ENCODE peak calls at places on chromosomes 13 and 19, in ten cellular contexts. One of them, this sample, is unnamed.

GRCh38 chr13:34391071-34391470 is 551.0 kb upstream of the NBEA start:
- DNase-seq in A549: peak
- DNase-seq in hepatocyte: no peak
- DNase-seq in omental fat pad: no peak
- DNase-seq in GM10248: no peak
- DNase-seq in neural crest cell: no peak
- DNase-seq in progenitor cell of endocrine pancreas: no peak
- DNase-seq in fibroblast of the aortic adventitia: peak
- DNase-seq in left ventricle myocardium inferior: no peak
- DNase-seq in pancreas: no peak
- DNase-seq in this sample: no peak

GRCh38 chr13:104171132-104171531 is 1104.9 kb upstream of the SLC10A2 start:
- DNase-seq in GM10248: no peak
- DNase-seq in progenitor cell of endocrine pancreas: no peak
- DNase-seq in pancreas: no peak
- DNase-seq in hepatocyte: peak
- DNase-seq in neural crest cell: no peak
- DNase-seq in left ventricle myocardium inferior: no peak
- DNase-seq in omental fat pad: no peak
- DNase-seq in A549: no peak
- DNase-seq in fibroblast of the aortic adventitia: no peak
- DNase-seq in this sample: no peak

GRCh38 chr13:44229371-44230030 is 144.1 kb upstream of the SERP2 start:
- DNase-seq in progenitor cell of endocrine pancreas: no peak
- DNase-seq in pancreas: no peak
- DNase-seq in left ventricle myocardium inferior: no peak
- DNase-seq in omental fat pad: no peak
- DNase-seq in neural crest cell: no peak
- DNase-seq in GM10248: no peak
- DNase-seq in hepatocyte: no peak
- DNase-seq in fibroblast of the aortic adventitia: no peak
- DNase-seq in A549: no peak
- DNase-seq in this sample: no peak

GRCh38 chr19:42143341-42144234 is 11.3 kb upstream of the POU2F2 start:
- DNase-seq in GM10248: no peak
- DNase-seq in hepatocyte: peak
- DNase-seq in omental fat pad: no peak
- DNase-seq in progenitor cell of endocrine pancreas: peak
- DNase-seq in left ventricle myocardium inferior: no peak
- DNase-seq in neural crest cell: peak
- DNase-seq in A549: peak
- DNase-seq in pancreas: no peak
- DNase-seq in fibroblast of the aortic adventitia: peak
- DNase-seq in this sample: no peak

GRCh38 chr13:73215807-73216206 is 157.0 kb downstream of the KLF5 start:
- DNase-seq in omental fat pad: no peak
- DNase-seq in left ventricle myocardium inferior: no peak
- DNase-seq in hepatocyte: no peak
- DNase-seq in GM10248: no peak
- DNase-seq in neural crest cell: no peak
- DNase-seq in fibroblast of the aortic adventitia: peak
- DNase-seq in progenitor cell of endocrine pancreas: no peak
- DNase-seq in A549: no peak
- DNase-seq in pancreas: no peak
- DNase-seq in this sample: peak

GRCh38 chr19:1833540-1833939 is 14.7 kb downstream of the REXO1 start:
- DNase-seq in hepatocyte: no peak
- DNase-seq in left ventricle myocardium inferior: no peak
- DNase-seq in neural crest cell: no peak
- DNase-seq in A549: no peak
- DNase-seq in fibroblast of the aortic adventitia: no peak
- DNase-seq in progenitor cell of endocrine pancreas: no peak
- DNase-seq in GM10248: no peak
- DNase-seq in pancreas: peak
- DNase-seq in omental fat pad: no peak
- DNase-seq in this sample: no peak

GRCh38 chr13:38262211-38262610 is 87.4 kb upstream of the UFM1 start:
- DNase-seq in left ventricle myocardium inferior: no peak
- DNase-seq in A549: no peak
- DNase-seq in GM10248: no peak
- DNase-seq in progenitor cell of endocrine pancreas: no peak
- DNase-seq in fibroblast of the aortic adventitia: peak
- DNase-seq in hepatocyte: no peak
- DNase-seq in neural crest cell: no peak
- DNase-seq in pancreas: no peak
- DNase-seq in omental fat pad: no peak
- DNase-seq in this sample: no peak

GRCh38 chr13:110756268-110756667 is 42.8 kb downstream of the ING1 start:
- DNase-seq in hepatocyte: no peak
- DNase-seq in left ventricle myocardium inferior: no peak
- DNase-seq in neural crest cell: no peak
- DNase-seq in GM10248: no peak
- DNase-seq in progenitor cell of endocrine pancreas: no peak
- DNase-seq in fibroblast of the aortic adventitia: peak
- DNase-seq in pancreas: no peak
- DNase-seq in A549: peak
- DNase-seq in omental fat pad: no peak
- DNase-seq in this sample: peak

GRCh38 chr13:63124863-63125262 is 1709.2 kb upstream of the PCDH20 start:
- DNase-seq in GM10248: no peak
- DNase-seq in neural crest cell: no peak
- DNase-seq in left ventricle myocardium inferior: no peak
- DNase-seq in pancreas: no peak
- DNase-seq in progenitor cell of endocrine pancreas: no peak
- DNase-seq in A549: peak
- DNase-seq in omental fat pad: no peak
- DNase-seq in hepatocyte: peak
- DNase-seq in fibroblast of the aortic adventitia: peak
- DNase-seq in this sample: peak

GRCh38 chr19:11033763-11034162 is 55.5 kb upstream of the LDLR start:
- DNase-seq in fibroblast of the aortic adventitia: no peak
- DNase-seq in omental fat pad: no peak
- DNase-seq in A549: no peak
- DNase-seq in GM10248: no peak
- DNase-seq in left ventricle myocardium inferior: no peak
- DNase-seq in progenitor cell of endocrine pancreas: no peak
- DNase-seq in hepatocyte: no peak
- DNase-seq in pancreas: no peak
- DNase-seq in neural crest cell: no peak
- DNase-seq in this sample: no peak

GRCh38 chr19:14059652-14060155 is 2.2 kb downstream of the PALM3 start:
- DNase-seq in left ventricle myocardium inferior: no peak
- DNase-seq in neural crest cell: no peak
- DNase-seq in progenitor cell of endocrine pancreas: no peak
- DNase-seq in GM10248: no peak
- DNase-seq in A549: no peak
- DNase-seq in pancreas: no peak
- DNase-seq in fibroblast of the aortic adventitia: no peak
- DNase-seq in hepatocyte: peak
- DNase-seq in omental fat pad: no peak
- DNase-seq in this sample: no peak

GRCh38 chr19:13987101-13987890 is 18.8 kb downstream of the RFX1 start:
- DNase-seq in pancreas: no peak
- DNase-seq in omental fat pad: no peak
- DNase-seq in GM10248: no peak
- DNase-seq in progenitor cell of endocrine pancreas: no peak
- DNase-seq in hepatocyte: no peak
- DNase-seq in A549: no peak
- DNase-seq in left ventricle myocardium inferior: peak
- DNase-seq in fibroblast of the aortic adventitia: no peak
- DNase-seq in neural crest cell: no peak
- DNase-seq in this sample: no peak

DNA sequence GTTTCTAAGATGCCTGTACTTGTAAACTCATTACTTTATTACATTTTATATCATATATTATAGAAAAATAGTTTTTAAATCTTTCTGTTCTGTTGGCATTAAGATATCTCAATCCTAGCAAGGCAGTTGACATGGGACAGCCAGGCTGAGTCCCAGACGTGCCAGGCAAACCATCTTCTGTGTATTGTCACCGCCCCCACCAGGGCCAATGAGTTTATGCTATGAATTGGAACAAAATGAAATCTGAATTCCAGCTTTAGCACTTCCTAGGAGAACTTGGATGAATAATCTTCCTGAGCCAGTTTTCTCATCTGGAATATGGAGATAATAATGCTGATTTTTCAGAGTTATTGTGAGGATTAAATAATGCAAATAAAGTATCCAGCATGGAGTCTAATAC is 79.9 kb upstream of the GSX1 start:
- DNase-seq in neural crest cell: no peak
- DNase-seq in fibroblast of the aortic adventitia: peak
- DNase-seq in left ventricle myocardium inferior: no peak
- DNase-seq in omental fat pad: no peak
- DNase-seq in progenitor cell of endocrine pancreas: no peak
- DNase-seq in A549: peak
- DNase-seq in hepatocyte: peak
- DNase-seq in pancreas: peak
- DNase-seq in GM10248: no peak
- DNase-seq in this sample: no peak
- TF ChIP-seq CTCF in neural crest cell: peak
- TF ChIP-seq CTCF in fibroblast of the aortic adventitia: no peak
- TF ChIP-seq CTCF in left ventricle myocardium inferior: peak
- TF ChIP-seq CTCF in omental fat pad: no peak
- TF ChIP-seq CTCF in progenitor cell of endocrine pancreas: peak
- TF ChIP-seq CTCF in A549: no peak
- TF ChIP-seq CTCF in hepatocyte: peak
- TF ChIP-seq CTCF in pancreas: no peak
- TF ChIP-seq CTCF in GM10248: peak
- TF ChIP-seq CTCF in this sample: no peak

GRCh38 chr13:81726037-81726726 is 1385.3 kb upstream of the SPRY2 start:
- DNase-seq in left ventricle myocardium inferior: no peak
- DNase-seq in fibroblast of the aortic adventitia: no peak
- DNase-seq in pancreas: no peak
- DNase-seq in progenitor cell of endocrine pancreas: no peak
- DNase-seq in neural crest cell: no peak
- DNase-seq in hepatocyte: no peak
- DNase-seq in GM10248: no peak
- DNase-seq in A549: no peak
- DNase-seq in omental fat pad: no peak
- DNase-seq in this sample: no peak
- TF ChIP-seq CTCF in left ventricle myocardium inferior: no peak
- TF ChIP-seq CTCF in fibroblast of the aortic adventitia: no peak
- TF ChIP-seq CTCF in pancreas: no peak
- TF ChIP-seq CTCF in progenitor cell of endocrine pancreas: no peak
- TF ChIP-seq CTCF in neural crest cell: no peak
- TF ChIP-seq CTCF in hepatocyte: no peak
- TF ChIP-seq CTCF in GM10248: no peak
- TF ChIP-seq CTCF in A549: no peak
- TF ChIP-seq CTCF in omental fat pad: no peak
- TF ChIP-seq CTCF in this sample: no peak

GRCh38 chr13:99086149-99086868 is 108.4 kb upstream of the DOCK9 start:
- DNase-seq in GM10248: peak
- DNase-seq in pancreas: peak
- DNase-seq in neural crest cell: peak
- DNase-seq in fibroblast of the aortic adventitia: peak
- DNase-seq in hepatocyte: peak
- DNase-seq in left ventricle myocardium inferior: peak
- DNase-seq in omental fat pad: no peak
- DNase-seq in progenitor cell of endocrine pancreas: peak
- DNase-seq in A549: peak
- DNase-seq in this sample: peak

GRCh38 chr13:99087954-99088491 is 110.2 kb upstream of the DOCK9 start:
- DNase-seq in left ventricle myocardium inferior: no peak
- DNase-seq in neural crest cell: no peak
- DNase-seq in fibroblast of the aortic adventitia: no peak
- DNase-seq in progenitor cell of endocrine pancreas: no peak
- DNase-seq in omental fat pad: no peak
- DNase-seq in A549: no peak
- DNase-seq in pancreas: no peak
- DNase-seq in hepatocyte: peak
- DNase-seq in GM10248: no peak
- DNase-seq in this sample: no peak

GRCh38 chr13:99085846-99086148 is 107.9 kb upstream of the DOCK9 start:
- DNase-seq in GM10248: no peak
- DNase-seq in left ventricle myocardium inferior: no peak
- DNase-seq in omental fat pad: no peak
- DNase-seq in progenitor cell of endocrine pancreas: no peak
- DNase-seq in fibroblast of the aortic adventitia: no peak
- DNase-seq in pancreas: peak
- DNase-seq in A549: no peak
- DNase-seq in neural crest cell: no peak
- DNase-seq in hepatocyte: no peak
- DNase-seq in this sample: no peak

GRCh38 chr13:99087130-99087953 is 109.5 kb upstream of the DOCK9 start:
- DNase-seq in A549: peak
- DNase-seq in hepatocyte: peak
- DNase-seq in fibroblast of the aortic adventitia: peak
- DNase-seq in progenitor cell of endocrine pancreas: peak
- DNase-seq in pancreas: peak
- DNase-seq in neural crest cell: peak
- DNase-seq in GM10248: peak
- DNase-seq in left ventricle myocardium inferior: peak
- DNase-seq in omental fat pad: peak
- DNase-seq in this sample: peak

GRCh38 chr13:99086869-99087129 is 108.9 kb upstream of the DOCK9 start:
- DNase-seq in GM10248: no peak
- DNase-seq in omental fat pad: no peak
- DNase-seq in left ventricle myocardium inferior: peak
- DNase-seq in A549: no peak
- DNase-seq in progenitor cell of endocrine pancreas: no peak
- DNase-seq in pancreas: no peak
- DNase-seq in hepatocyte: no peak
- DNase-seq in neural crest cell: peak
- DNase-seq in fibroblast of the aortic adventitia: no peak
- DNase-seq in this sample: no peak
- TF ChIP-seq CTCF in GM10248: no peak
- TF ChIP-seq CTCF in omental fat pad: no peak
- TF ChIP-seq CTCF in left ventricle myocardium inferior: no peak
- TF ChIP-seq CTCF in A549: no peak
- TF ChIP-seq CTCF in progenitor cell of endocrine pancreas: no peak
- TF ChIP-seq CTCF in pancreas: no peak
- TF ChIP-seq CTCF in hepatocyte: no peak
- TF ChIP-seq CTCF in neural crest cell: no peak
- TF ChIP-seq CTCF in fibroblast of the aortic adventitia: no peak
- TF ChIP-seq CTCF in this sample: no peak

DNA sequence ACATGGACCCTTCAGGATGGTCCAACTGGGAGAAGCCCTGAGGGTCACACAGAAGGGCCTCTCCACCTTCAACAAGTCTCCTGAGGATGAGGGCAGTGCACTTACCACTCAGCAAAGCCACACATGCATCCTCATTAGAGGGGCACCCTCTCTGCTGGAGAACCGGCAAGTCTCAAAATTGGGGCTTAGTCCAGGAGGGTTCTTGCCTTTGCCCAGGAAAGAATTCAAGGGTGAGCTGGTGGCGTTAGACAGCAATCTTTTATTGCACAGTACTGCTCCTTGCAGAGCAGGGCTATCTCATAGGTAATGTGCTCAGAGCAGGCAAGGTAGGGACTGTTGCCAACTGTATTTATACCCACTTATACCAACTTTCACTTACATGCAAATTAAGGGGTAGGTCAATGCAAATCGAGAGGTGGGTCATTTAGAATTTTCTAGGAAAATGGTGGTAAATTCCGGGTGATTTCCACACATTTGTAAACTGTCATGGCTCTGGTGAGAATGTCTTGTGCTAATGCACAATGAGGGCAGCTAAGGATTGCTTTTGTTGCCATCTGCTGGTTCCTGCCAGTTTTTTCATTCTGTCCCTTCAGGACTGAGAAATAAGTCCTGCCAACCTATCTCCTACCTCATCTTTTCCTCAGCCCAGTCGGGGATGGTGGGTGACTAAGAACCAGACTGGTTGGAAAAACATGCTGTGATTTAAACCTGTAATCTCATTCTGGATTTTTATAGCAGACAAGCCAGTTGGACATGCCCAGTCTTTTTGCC is 27.8 kb upstream of the IGSF23 start:
- DNase-seq in neural crest cell: no peak
- DNase-seq in progenitor cell of endocrine pancreas: no peak
- DNase-seq in pancreas: no peak
- DNase-seq in left ventricle myocardium inferior: no peak
- DNase-seq in omental fat pad: no peak
- DNase-seq in GM10248: no peak
- DNase-seq in hepatocyte: no peak
- DNase-seq in A549: peak
- DNase-seq in fibroblast of the aortic adventitia: peak
- DNase-seq in this sample: peak
- TF ChIP-seq CTCF in neural crest cell: no peak
- TF ChIP-seq CTCF in progenitor cell of endocrine pancreas: no peak
- TF ChIP-seq CTCF in pancreas: no peak
- TF ChIP-seq CTCF in left ventricle myocardium inferior: no peak
- TF ChIP-seq CTCF in omental fat pad: no peak
- TF ChIP-seq CTCF in GM10248: no peak
- TF ChIP-seq CTCF in hepatocyte: peak
- TF ChIP-seq CTCF in A549: peak
- TF ChIP-seq CTCF in fibroblast of the aortic adventitia: no peak
- TF ChIP-seq CTCF in this sample: peak

This sample was measured in HFFc6.